ENCODE peak calls at places on chromosomes 11 and 22, in ten cellular contexts. X is central memory CD8-positive, alpha-beta T cell; J is iPS-NIHi11; Z is tibial nerve; G is mammary epithelial cell; E is fibroblast of pulmonary artery; I is hypothalamus; Q is stimulated activated CD4-positive, alpha-beta T cell treated with anti-CD3 and anti-CD28 coated beads, Interleukin-1b, Interleukin-23, amount 100 ng/mL, for 1 hour; B is activated CD4-positive, CD25-positive, alpha-beta regulatory T cell; A is upper lobe of right lung. Y is an unnamed sample.

GRCh38 chr11:70200212-70200844 is 2.8 kb upstream of the FADD start:
- DNase-seq in J (no peak), X (no peak), E (no peak), I (no peak), A (no peak), G (no peak), Z (no peak), B (no peak), Q (no peak), Y (no peak)

GRCh38 chr11:19871531-19871930 is 158.9 kb downstream of the NAV2 start:
- DNase-seq in E (no peak), I (no peak), X (no peak), Z (no peak), A (no peak), G (no peak), B (no peak), J (no peak), Q (no peak), Y (no peak)

GRCh38 chr11:134266841-134267251 is 9.3 kb upstream of the GLB1L3 start:
- DNase-seq in Q (no peak), J (no peak), B (no peak), E (peak), X (no peak), Z (no peak), I (no peak), G (peak), A (no peak), Y (no peak)

GRCh38 chr11:123193742-123194141 is 1.3 kb downstream of the CLMP start:
- DNase-seq in B (no peak), E (peak), I (no peak), Z (no peak), G (no peak), Q (no peak), J (no peak), X (no peak), A (no peak), Y (no peak)

GRCh38 chr11:9876331-9876730 is 212.5 kb downstream of the SWAP70 start:
- DNase-seq in G (no peak), B (no peak), Q (no peak), A (no peak), J (no peak), I (no peak), X (no peak), Z (no peak), E (no peak), Y (no peak)

GRCh38 chr22:18055619-18056160 is 22.1 kb upstream of the PEX26 start:
- DNase-seq in X (no peak), I (no peak), Z (no peak), J (no peak), E (no peak), G (no peak), Q (no peak), B (no peak), A (no peak), Y (no peak)

GRCh38 chr11:35304900-35305299 is 114.5 kb downstream of the SLC1A2 start:
- DNase-seq in X (no peak), G (no peak), Q (no peak), J (no peak), Z (no peak), B (no peak), E (no peak), I (no peak), A (no peak), Y (no peak)

GRCh38 chr11:73391665-73392064 is 15.5 kb downstream of the RELT start:
- DNase-seq in E (no peak), G (no peak), I (no peak), X (no peak), J (no peak), Q (no peak), B (no peak), A (no peak), Z (no peak), Y (no peak)

GRCh38 chr22:46064966-46065666 is 85.2 kb upstream of the PPARA start:
- DNase-seq in E (no peak), I (no peak), X (no peak), Q (no peak), G (peak), A (peak), Z (peak), J (no peak), B (no peak), Y (no peak)

GRCh38 chr11:22208151-22208858 is 15.4 kb downstream of the ANO5 start:
- DNase-seq in A (no peak), Z (no peak), X (no peak), B (no peak), I (no peak), Q (no peak), J (no peak), E (no peak), G (no peak), Y (no peak)

GRCh38 chr11:68113986-68114385 is 7.2 kb downstream of the CHKA start:
- DNase-seq in A (no peak), X (no peak), Q (no peak), Z (no peak), I (no peak), E (peak), G (no peak), B (no peak), J (no peak), Y (no peak)

GRCh38 chr22:19213496-19214473 is 35.2 kb upstream of the SLC25A1 start:
- DNase-seq in Q (no peak), Z (no peak), E (peak), B (no peak), A (no peak), I (peak), X (no peak), G (no peak), J (peak), Y (no peak)

GRCh38 chr11:75499423-75500305 is 26.1 kb downstream of the GDPD5 start:
- DNase-seq in E (peak), Q (no peak), X (no peak), B (no peak), Z (peak), G (peak), A (no peak), I (no peak), J (no peak), Y (no peak)

GRCh38 chr11:121132211-121132976 is 31.4 kb downstream of the TECTA start:
- DNase-seq in X (no peak), Z (no peak), G (no peak), E (no peak), B (no peak), J (no peak), I (no peak), A (no peak), Q (no peak), Y (no peak)

GRCh38 chr11:117239295-117239694 is 6.8 kb downstream of the RNF214 start:
- DNase-seq in X (no peak), J (no peak), E (peak), G (peak), B (no peak), I (no peak), Q (no peak), Z (no peak), A (no peak), Y (no peak)

GRCh38 chr22:28373841-28374240 is 305.8 kb downstream of the TTC28 start:
- DNase-seq in I (no peak), E (no peak), B (no peak), Q (no peak), J (no peak), G (no peak), A (no peak), Z (no peak), X (no peak), Y (no peak)

GRCh38 chr22:26047516-26047915 is 121.7 kb upstream of the SEZ6L start:
- DNase-seq in B (no peak), A (no peak), I (no peak), J (no peak), Q (no peak), E (no peak), X (no peak), Z (no peak), G (no peak), Y (no peak)

GRCh38 chr11:62786318-62787004 is 741 bp upstream of the TMEM179B start:
- DNase-seq in E (peak), I (peak), A (peak), J (peak), Z (peak), B (peak), Q (peak), X (peak), G (peak), Y (peak)

GRCh38 chr11:134908583-134908982 is 496.5 kb upstream of the B3GAT1 start:
- DNase-seq in A (no peak), G (no peak), B (no peak), X (no peak), E (no peak), Z (no peak), Q (no peak), I (no peak), J (no peak), Y (no peak)

GRCh38 chr11:15920856-15921629 is 435.3 kb downstream of the SOX6 start:
- DNase-seq in X (no peak), A (peak), I (no peak), G (peak), E (peak), J (no peak), B (no peak), Z (no peak), Q (no peak), Y (no peak)

GRCh38 chr11:2203440-2204259 is 32.0 kb upstream of the TH start:
- DNase-seq in X (no peak), E (no peak), I (no peak), B (no peak), A (peak), J (no peak), Z (no peak), G (no peak), Q (no peak), Y (no peak)

GRCh38 chr11:112555491-112556364 is 295.1 kb upstream of the PLET1 start:
- DNase-seq in A (peak), G (peak), Q (peak), J (peak), X (peak), B (peak), I (peak), Z (no peak), E (peak), Y (peak)

GRCh38 chr22:17104336-17104935 is 16.7 kb downstream of the TMEM121B start:
- DNase-seq in Q (no peak), I (no peak), A (peak), G (no peak), J (no peak), B (no peak), X (no peak), E (no peak), Z (no peak), Y (no peak)

GRCh38 chr11:115530752-115531151 is 26.5 kb upstream of the CADM1 start:
- DNase-seq in I (no peak), X (no peak), B (no peak), Q (no peak), Z (no peak), A (no peak), E (no peak), G (no peak), J (peak), Y (no peak)

GRCh38 chr11:443542-444199 is 1.9 kb upstream of the ANO9 start:
- DNase-seq in Q (no peak), X (no peak), A (no peak), J (peak), E (peak), Z (no peak), G (no peak), I (no peak), B (no peak), Y (no peak)

GRCh38 chr11:94186342-94187203 is 57.9 kb downstream of the PANX1 start:
- DNase-seq in J (no peak), B (no peak), Z (no peak), G (no peak), Q (no peak), X (no peak), E (no peak), A (no peak), I (no peak), Y (no peak)

GRCh38 chr11:113296447-113297205 is 17.8 kb upstream of the TTC12 start:
- DNase-seq in I (no peak), Z (no peak), E (no peak), Q (no peak), A (no peak), G (no peak), B (no peak), J (no peak), X (no peak), Y (no peak)

GRCh38 chr11:126740857-126741256 is 259.7 kb downstream of the KIRREL3 start:
- DNase-seq in G (no peak), J (no peak), A (no peak), Q (no peak), Z (no peak), X (no peak), B (no peak), I (no peak), E (no peak), Y (no peak)

GRCh38 chr11:111557425-111558111 is 17.0 kb downstream of the LAYN start:
- DNase-seq in J (no peak), I (no peak), X (no peak), A (no peak), G (peak), E (peak), Z (no peak), B (no peak), Q (no peak), Y (no peak)

GRCh38 chr11:70104419-70104818 is 26.3 kb downstream of the ANO1 start:
- DNase-seq in B (no peak), I (no peak), X (no peak), Q (no peak), A (no peak), G (no peak), J (peak), E (no peak), Z (no peak), Y (no peak)

GRCh38 chr11:67352546-67353316 is 615 bp downstream of the POLD4 start:
- DNase-seq in A (peak), B (no peak), J (peak), G (no peak), X (no peak), E (no peak), I (no peak), Z (no peak), Q (no peak), Y (no peak)

GRCh38 chr11:123235117-123235686 is 40.2 kb upstream of the CLMP start:
- DNase-seq in E (peak), G (no peak), Z (peak), I (no peak), B (peak), Q (no peak), A (no peak), J (peak), X (peak), Y (no peak)

GRCh38 chr11:70085815-70086769 is 8.0 kb downstream of the ANO1 start:
- DNase-seq in B (no peak), A (no peak), Q (no peak), E (no peak), X (no peak), I (no peak), Z (no peak), J (no peak), G (no peak), Y (no peak)

GRCh38 chr11:131893103-131893502 is 522.7 kb downstream of the NTM start:
- DNase-seq in Q (no peak), A (no peak), B (no peak), X (no peak), Z (no peak), I (no peak), G (no peak), E (no peak), J (no peak), Y (no peak)